ENCODE peak calls at places on chromosomes 2 and 18, in six cellular contexts. N is right atrium auricular region, G is left ventricle myocardium inferior, F is pancreas, V is esophagus squamous epithelium, S is spleen. Q is an unnamed sample. For H3K4me1, the result is how much of the 10 kb centered on the place peaks cover.

GRCh38 chr2:71851094-71851755 is 296.4 kb downstream of the CYP26B1 start:
- DNase-seq in N (peak), G (peak), F (no peak), V (no peak), S (no peak), Q (no peak)

GRCh38 chr2:237178396-237178795 is 92.7 kb downstream of the COPS8 start:
- DNase-seq in N (no peak), G (no peak), F (no peak), V (no peak), S (no peak), Q (no peak)

GRCh38 chr2:127187831-127188230 is 32.3 kb downstream of the CYP27C1 start:
- DNase-seq in N (peak), G (no peak), F (no peak), V (no peak), S (no peak), Q (no peak)

GRCh38 chr2:237290249-237290648 is 123.7 kb downstream of the COL6A3 start:
- DNase-seq in N (peak), G (peak), F (no peak), V (no peak), S (no peak), Q (peak)

GRCh38 chr18:35322486-35323258 is 21.5 kb downstream of the ZNF24 start:
- DNase-seq in N (no peak), G (no peak), F (no peak), V (no peak), S (no peak), Q (no peak)

GRCh38 chr2:199197448-199197847 is 260.3 kb downstream of the SATB2 start:
- DNase-seq in N (no peak), G (no peak), F (no peak), V (no peak), S (no peak), Q (no peak)

GRCh38 chr2:65112630-65113029 is 17.3 kb downstream of the RAB1A start:
- DNase-seq in N (no peak), G (no peak), F (no peak), V (no peak), S (no peak), Q (no peak)

GRCh38 chr2:26969089-26969844 is 1.2 kb upstream of the MAPRE3 start:
- DNase-seq in N (no peak), G (no peak), F (no peak), V (no peak), S (no peak), Q (no peak)

GRCh38 chr2:73877071-73877802 is 15.6 kb upstream of the ACTG2 start:
- DNase-seq in N (no peak), G (no peak), F (no peak), V (no peak), S (no peak), Q (no peak)
- H3K4me1 ChIP-seq in N (under half), G (under half), F (under half), V (under half), S (under half), Q (under half)

DNA sequence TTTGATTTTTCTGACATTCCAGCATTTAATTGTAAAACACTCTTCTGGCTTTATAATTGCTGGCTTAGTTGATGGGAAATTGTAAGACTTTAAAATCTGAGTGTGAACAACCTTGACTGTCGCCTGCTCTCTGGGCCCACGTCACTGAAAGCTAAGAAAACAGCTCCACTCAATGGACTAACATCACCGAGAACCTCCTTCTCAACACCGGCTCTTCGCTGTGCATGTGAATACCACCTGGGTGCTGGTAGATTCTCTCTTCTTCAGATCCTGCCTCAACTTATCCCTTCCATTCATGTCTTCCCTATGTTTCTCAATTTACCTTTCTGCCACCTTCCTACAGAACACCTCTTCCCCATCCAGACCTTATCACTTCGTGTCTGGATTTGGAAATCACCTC is 523.1 kb upstream of the ID2 start:
- DNase-seq in N (no peak), G (no peak), F (no peak), V (no peak), S (no peak), Q (peak)
- TF ChIP-seq CTCF in N (no peak), G (peak), F (no peak), V (no peak), S (no peak), Q (no peak)

GRCh38 chr2:73020306-73020656 is 51.2 kb downstream of the SFXN5 start:
- DNase-seq in N (no peak), G (no peak), F (no peak), V (no peak), S (no peak), Q (no peak)

GRCh38 chr2:73018188-73018825 is 53.2 kb downstream of the SFXN5 start:
- DNase-seq in N (no peak), G (no peak), F (no peak), V (no peak), S (no peak), Q (no peak)

GRCh38 chr2:73021371-73022010 is 50.0 kb downstream of the SFXN5 start:
- DNase-seq in N (no peak), G (no peak), F (no peak), V (no peak), S (no peak), Q (no peak)

GRCh38 chr2:73022024-73022568 is 49.4 kb downstream of the SFXN5 start:
- DNase-seq in N (peak), G (no peak), F (no peak), V (no peak), S (no peak), Q (no peak)

DNA sequence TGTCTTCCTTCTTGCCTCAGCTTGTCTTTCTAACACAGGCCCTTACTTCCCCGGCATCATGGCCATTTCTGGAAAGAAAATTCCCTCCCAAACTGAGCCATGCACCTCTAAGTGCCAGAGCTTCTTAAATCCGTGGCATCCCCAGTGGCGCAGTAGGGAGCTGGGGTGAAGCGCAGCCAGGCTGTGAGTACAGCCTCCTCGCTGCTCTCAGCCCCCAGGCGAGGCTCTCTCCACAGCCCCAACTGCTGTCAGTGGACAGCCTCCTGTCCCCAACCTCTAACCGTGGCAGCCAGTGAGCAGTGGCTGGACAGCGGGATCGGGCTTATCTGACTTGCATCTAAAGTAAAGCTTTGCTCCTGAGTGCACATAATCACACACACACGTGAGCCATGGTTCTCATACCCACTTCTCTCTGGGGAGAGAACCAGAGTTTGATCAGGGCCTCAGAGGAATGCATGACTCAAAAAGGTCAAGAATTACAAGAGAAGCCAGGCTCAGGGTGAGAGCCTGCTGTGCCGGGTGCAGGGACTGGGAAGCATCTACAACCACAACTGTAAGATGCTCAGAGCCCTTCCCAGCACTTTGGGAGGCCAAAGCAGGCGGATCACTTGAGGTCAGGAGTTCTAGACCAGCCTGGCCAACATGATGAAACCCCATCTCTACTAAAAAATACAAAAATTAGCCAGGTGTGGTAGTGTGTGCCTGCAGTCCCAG is 50.7 kb downstream of the SFXN5 start:
- DNase-seq in N (peak), G (no peak), F (no peak), V (no peak), S (no peak), Q (no peak)
- H3K27ac ChIP-seq in N (no peak), G (no peak), F (no peak), V (no peak), S (no peak), Q (no peak)

GRCh38 chr2:177265834-177266817 is 1.6 kb upstream of the NFE2L2 start:
- DNase-seq in N (no peak), G (no peak), F (no peak), V (no peak), S (no peak), Q (no peak)
- H3K4me1 ChIP-seq in N (under half), G (half or more), F (under half), V (under half), S (under half), Q (under half)

GRCh38 chr2:137173514-137173913 is 408.2 kb downstream of the THSD7B start:
- DNase-seq in N (no peak), G (no peak), F (no peak), V (no peak), S (no peak), Q (no peak)
- TF ChIP-seq CTCF in N (no peak), G (peak), F (no peak), V (no peak), S (no peak), Q (no peak)

GRCh38 chr18:8757598-8757997 is 52.2 kb downstream of the MTCL1 start:
- DNase-seq in N (no peak), G (no peak), F (no peak), V (no peak), S (no peak), Q (no peak)

GRCh38 chr18:8756571-8756970 is 51.2 kb downstream of the MTCL1 start:
- DNase-seq in N (no peak), G (no peak), F (no peak), V (no peak), S (no peak), Q (no peak)

GRCh38 chr18:8758466-8758865 is 53.1 kb downstream of the MTCL1 start:
- DNase-seq in N (no peak), G (no peak), F (no peak), V (no peak), S (no peak), Q (no peak)

GRCh38 chr18:8752329-8752728 is 47.0 kb downstream of the MTCL1 start:
- DNase-seq in N (no peak), G (no peak), F (no peak), V (no peak), S (no peak), Q (peak)

DNA sequence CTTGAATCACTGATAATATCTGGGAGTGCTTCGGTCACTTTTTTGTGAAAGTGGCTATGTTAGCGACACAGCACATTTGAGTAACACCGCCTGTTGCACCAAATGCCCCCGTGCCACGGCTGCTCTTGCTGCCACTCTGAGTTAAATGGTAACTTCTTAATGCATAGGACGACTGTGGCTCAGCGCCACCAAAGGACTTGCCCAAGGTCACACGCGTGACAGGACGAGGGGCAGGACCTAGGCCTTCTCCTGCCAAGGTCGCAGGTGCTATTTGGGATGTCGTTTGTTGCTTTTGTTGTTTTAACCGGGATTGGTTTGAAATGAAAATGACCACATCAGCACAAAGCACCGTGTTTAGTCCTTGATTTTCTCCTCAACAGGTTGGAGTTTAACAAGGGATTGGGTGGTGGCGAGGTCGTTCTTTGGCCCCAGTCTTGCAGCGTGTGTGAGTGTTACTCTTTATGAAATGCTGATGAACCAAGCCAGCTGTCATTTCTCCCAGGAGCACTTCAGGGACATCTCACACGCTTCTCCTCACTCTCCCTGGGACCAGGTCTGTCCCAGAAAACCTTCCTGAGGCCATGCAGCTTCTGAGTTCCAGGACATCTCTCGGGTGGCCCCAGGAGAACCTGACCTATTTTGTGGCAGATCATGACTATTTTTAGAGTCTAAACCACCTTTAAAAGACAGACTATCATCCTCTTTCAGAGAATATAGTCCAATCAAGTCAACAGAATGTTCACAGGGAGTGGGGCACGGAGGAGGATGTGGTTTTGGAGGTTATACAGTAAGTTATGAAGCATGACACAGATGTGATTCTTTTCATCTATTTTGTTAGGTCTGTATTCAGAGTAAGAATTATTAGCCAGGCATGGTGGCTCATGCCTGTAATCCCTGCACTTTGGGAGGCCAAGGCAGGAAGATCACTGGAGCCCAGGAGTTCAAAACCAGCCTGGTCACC is 49.9 kb downstream of the MTCL1 start:
- DNase-seq in N (no peak), G (no peak), F (peak), V (no peak), S (no peak), Q (no peak)
- H3K27ac ChIP-seq in N (no peak), G (no peak), F (no peak), V (peak), S (no peak), Q (no peak)